ENCODE peak calls at places on chromosomes 6 and 20, in ten cellular contexts. L, R, H, S, K, Z, W, F, Q and U are unnamed samples. For H3K4me1 and H3K9me3, the result is how much of the 10 kb centered on the place peaks cover.

GRCh38 chr20:36390719-36391415 is 84.7 kb downstream of the DLGAP4 start:
- DNase-seq in K (no peak), H (no peak), Q (no peak), L (no peak), S (no peak), Z (no peak), R (no peak), F (no peak), W (no peak), U (no peak)

GRCh38 chr6:132392792-132393191 is 8.5 kb downstream of the MOXD1 start:
- DNase-seq in L (no peak), K (no peak), Z (no peak), R (no peak), Q (no peak), W (no peak), F (no peak), H (no peak), S (no peak), U (no peak)

GRCh38 chr6:49826743-49827406 is 39.5 kb downstream of the CRISP1 start:
- DNase-seq in Q (no peak), S (no peak), H (no peak), F (no peak), Z (no peak), R (no peak), L (no peak), K (no peak), W (no peak), U (no peak)

GRCh38 chr6:93343476-93343875 is 75.9 kb downstream of the EPHA7 start:
- DNase-seq in R (no peak), H (no peak), L (no peak), F (no peak), Z (no peak), S (no peak), K (no peak), W (no peak), Q (no peak), U (no peak)

GRCh38 chr6:135185483-135185882 is 4.4 kb downstream of the MYB start:
- DNase-seq in R (no peak), Z (no peak), Q (no peak), S (no peak), W (no peak), F (no peak), K (no peak), H (no peak), L (no peak), U (no peak)

GRCh38 chr6:33878541-33878940 is 74.7 kb upstream of the MLN start:
- DNase-seq in K (no peak), Q (no peak), R (no peak), Z (no peak), H (no peak), S (no peak), L (no peak), W (no peak), F (no peak), U (no peak)

GRCh38 chr20:31808481-31808880 is 10.7 kb upstream of the MYLK2 start:
- DNase-seq in F (no peak), K (no peak), H (no peak), S (peak), Z (no peak), Q (no peak), L (no peak), W (no peak), R (no peak), U (no peak)

GRCh38 chr6:161833099-161833860 is 559.4 kb upstream of the AGPAT4 start:
- DNase-seq in W (no peak), H (no peak), Q (no peak), Z (no peak), S (no peak), K (no peak), R (no peak), L (no peak), F (no peak), U (no peak)

GRCh38 chr20:54624701-54625472 is 149.5 kb downstream of the DOK5 start:
- DNase-seq in Q (no peak), H (no peak), W (no peak), Z (no peak), K (peak), R (no peak), F (no peak), S (no peak), L (no peak), U (no peak)

GRCh38 chr20:62980970-62981369 is 25.8 kb downstream of the BHLHE23 start:
- DNase-seq in W (no peak), K (no peak), R (no peak), Q (no peak), F (no peak), H (peak), Z (no peak), L (peak), S (peak), U (no peak)
- H3K4me1 ChIP-seq in W (under half), K (under half), R (under half), Q (under half), F (under half), H (half or more), Z (under half), L (half or more), S (under half), U (under half)

DNA sequence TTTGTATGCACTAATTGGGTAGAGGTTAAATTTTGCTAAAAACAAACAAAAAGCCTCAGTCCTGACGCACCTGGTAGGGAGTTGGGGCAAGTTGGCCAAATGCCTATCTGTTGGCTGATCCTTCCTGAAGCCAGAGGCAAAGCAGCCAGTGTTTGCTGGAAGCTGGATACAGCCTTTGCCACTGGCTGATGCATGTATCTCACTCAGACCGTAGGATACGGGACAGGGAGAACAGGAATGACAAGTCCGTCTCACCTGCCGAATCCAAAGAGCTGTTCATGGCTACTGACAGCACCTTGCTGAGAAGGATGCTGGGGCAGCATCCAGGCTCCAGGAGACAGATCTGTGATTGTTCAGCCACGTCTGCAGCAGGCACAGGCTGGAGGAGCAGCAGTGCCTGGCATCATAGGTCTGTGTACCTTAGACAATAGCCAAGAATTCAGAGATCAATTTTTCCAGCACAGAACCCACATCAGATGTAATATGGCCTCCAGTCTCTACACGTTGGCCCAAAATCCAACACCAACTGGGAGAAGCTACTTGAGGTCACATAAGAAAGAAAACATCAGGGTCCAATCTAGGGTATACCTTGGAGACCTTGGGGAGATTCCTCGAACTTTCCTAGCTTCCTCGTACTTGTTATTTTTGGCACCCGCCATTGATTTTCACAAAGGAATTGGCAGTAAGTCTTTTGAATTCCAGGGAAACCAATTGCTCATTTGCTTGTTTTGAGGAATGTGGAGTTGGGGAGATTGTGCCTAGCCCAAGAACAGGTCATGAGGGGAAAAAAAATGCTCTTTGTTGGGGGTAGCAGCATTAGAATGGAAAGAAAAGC is 108.5 kb upstream of the ARMC2 start:
- DNase-seq in R (no peak), W (no peak), K (no peak), L (no peak), Q (peak), Z (no peak), F (no peak), H (no peak), S (no peak), U (no peak)
- H3K27ac ChIP-seq in R (no peak), W (no peak), K (no peak), L (no peak), Q (no peak), Z (no peak), F (no peak), H (no peak), S (no peak), U (no peak)

GRCh38 chr6:143262859-143263258 is 187.6 kb downstream of the ADAT2 start:
- DNase-seq in W (no peak), Q (no peak), H (no peak), F (no peak), L (no peak), K (no peak), S (no peak), Z (no peak), R (no peak), U (no peak)
- H3K9me3 ChIP-seq in W (under half), Q (under half), H (under half), F (under half), L (under half), K (under half), S (under half), Z (under half), R (under half), U (under half)

DNA sequence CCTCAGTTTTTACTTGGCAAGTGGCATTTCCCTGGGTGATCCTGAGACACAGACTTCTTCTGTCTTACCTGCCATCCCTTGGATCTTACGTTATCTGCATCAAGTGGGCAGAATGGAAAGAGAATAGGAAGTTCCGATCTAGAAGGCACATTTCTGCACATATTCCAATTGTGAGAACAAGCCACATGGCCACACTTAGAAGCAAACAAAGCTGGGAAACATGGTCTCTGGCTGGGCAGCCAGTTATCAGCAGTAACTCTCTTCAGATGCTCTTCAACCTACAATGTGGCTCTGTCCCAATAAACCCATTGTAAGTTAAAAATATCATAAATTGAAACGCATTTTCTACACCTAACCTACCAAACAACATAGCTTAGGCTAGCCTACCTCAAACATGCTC is 67.3 kb upstream of the CCN6 start:
- DNase-seq in R (no peak), S (no peak), F (no peak), K (no peak), Q (no peak), H (no peak), Z (no peak), W (no peak), L (no peak), U (no peak)
- H3K4me1 ChIP-seq in R (under half), S (under half), F (under half), K (under half), Q (under half), H (half or more), Z (under half), W (under half), L (half or more), U (under half)

DNA sequence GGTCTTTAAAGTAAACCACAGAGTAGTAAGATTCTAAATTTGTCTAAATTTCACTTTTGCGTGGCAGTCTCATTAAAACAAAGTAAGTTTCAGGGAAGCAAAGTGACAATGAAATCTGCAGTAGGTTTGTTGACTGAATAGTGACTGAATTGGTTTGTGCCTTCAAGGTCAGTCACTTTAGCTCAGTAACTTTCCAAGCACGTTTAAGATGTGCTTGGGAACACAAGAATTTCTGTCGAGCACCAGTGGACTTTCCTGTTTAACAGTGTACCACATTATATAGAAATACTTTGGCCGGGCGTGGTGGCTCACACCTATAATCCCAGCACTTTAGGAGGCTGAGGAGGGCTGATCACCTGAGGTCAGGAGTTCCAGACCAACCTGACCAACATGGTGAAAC is 1.7 kb upstream of the CD24 start:
- DNase-seq in K (no peak), L (no peak), H (no peak), S (no peak), F (no peak), Q (no peak), W (no peak), Z (no peak), R (no peak), U (no peak)
- H3K27ac ChIP-seq in K (no peak), L (no peak), H (no peak), S (no peak), F (peak), Q (no peak), W (no peak), Z (no peak), R (no peak), U (no peak)

DNA sequence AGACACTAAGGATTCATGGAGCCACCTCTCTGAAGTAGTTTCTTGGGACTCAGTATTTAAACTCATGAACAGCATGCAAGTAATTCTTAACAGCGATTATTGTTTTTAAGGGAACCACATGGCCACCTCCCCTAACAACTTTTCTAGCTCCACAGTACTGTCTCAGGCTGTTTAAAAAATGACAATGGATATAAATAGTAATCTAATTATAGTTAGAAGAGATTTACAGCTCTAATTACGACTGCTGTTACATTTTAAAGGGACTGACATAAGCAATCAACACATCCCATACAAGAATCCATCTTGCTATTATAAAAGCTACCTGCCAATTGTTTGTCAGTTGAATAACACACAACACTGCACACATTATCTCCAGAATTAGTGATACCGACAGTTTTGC is 72.1 kb upstream of the HDGFL1 start:
- DNase-seq in S (no peak), R (no peak), L (no peak), Q (no peak), Z (no peak), K (no peak), W (no peak), F (no peak), H (no peak), U (no peak)
- H3K9me3 ChIP-seq in S (under half), R (under half), L (under half), Q (under half), Z (under half), K (under half), W (under half), F (under half), H (under half), U (under half)

DNA sequence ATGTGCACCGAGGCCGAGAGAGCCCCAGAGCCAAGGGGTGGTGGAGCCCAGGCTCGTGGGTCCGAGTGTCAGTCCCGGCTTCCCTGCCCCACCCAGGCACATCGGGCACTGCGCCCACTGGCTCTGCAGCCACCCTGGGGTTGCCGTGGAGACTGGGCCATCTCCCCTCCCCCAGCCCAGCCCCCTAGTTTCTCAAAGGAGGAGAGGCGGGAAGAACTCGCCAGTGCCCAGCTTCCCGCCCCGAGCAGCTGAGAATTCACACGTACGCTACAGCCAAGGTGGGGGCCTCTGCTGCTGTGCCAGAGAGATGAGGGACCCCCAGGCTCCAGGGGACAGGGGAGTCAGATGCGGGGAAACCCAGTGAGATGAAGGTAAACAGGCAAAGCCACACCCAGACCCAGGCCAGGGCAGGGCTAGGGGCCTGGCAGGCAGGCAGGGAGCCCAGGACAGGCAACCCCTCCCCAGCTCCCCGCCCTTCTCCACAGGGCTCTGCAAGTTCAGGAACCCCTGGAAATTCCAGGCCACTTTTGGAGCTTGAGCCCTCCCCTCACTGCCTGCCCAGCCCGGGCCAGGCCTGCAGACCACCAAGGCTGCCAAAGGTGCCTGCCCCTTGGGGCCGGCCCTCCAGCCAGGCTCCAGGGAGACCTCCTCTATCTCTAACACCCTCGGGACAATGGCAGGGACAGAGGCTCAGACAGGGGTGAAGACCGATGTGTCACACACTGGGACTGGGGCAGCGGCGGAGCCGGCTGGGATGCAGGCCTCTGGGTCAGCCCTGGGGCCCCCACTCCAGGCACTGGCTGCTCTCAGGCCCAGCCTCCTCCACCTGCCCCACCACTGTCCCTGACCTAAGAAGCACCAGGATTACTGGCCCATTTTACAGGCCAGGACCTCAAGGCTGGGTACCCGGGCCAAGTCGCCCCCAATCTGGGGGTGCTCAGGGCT is 6.0 kb downstream of the LAMA5 start:
- DNase-seq in Z (peak), K (no peak), S (no peak), F (no peak), Q (no peak), L (no peak), W (no peak), R (no peak), H (no peak), U (no peak)
- H3K4me1 ChIP-seq in Z (under half), K (under half), S (under half), F (half or more), Q (half or more), L (under half), W (half or more), R (half or more), H (under half), U (half or more)

DNA sequence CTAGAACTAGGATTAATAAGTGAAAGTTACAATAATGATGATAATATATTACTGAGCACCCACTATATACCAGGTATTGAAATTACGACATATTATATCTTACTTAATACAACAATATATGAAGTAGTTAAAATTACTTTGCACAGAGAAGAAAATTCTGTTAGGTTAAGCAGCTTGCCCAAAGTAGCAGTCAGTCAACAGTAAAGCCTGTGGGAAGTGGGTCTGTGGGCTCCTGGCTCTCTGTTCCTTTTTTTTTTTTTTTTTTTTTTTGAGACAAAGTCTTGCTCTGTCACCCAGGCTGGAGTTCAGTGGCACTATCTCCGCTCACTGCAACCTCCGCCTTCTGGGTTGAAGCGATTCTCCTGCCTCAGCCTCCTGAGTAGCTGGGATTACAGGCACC is 4.8 kb upstream of the GTF2H4 start:
- DNase-seq in Q (no peak), H (no peak), K (no peak), F (no peak), Z (no peak), L (no peak), W (no peak), S (no peak), R (no peak), U (no peak)
- H3K27ac ChIP-seq in Q (no peak), H (no peak), K (no peak), F (no peak), Z (no peak), L (no peak), W (no peak), S (no peak), R (no peak), U (no peak)